ENCODE peak calls at places on chromosome 16, in four cellular contexts. R is RPMI8226, M is midbrain, I is activated gamma-delta T cell treated with Interleukin-2 at 50 U/mL for 16 hours. O is an unnamed sample.

GRCh38 chr16:48075398-48075797 is 80.4 kb downstream of the ABCC12 start:
- DNase-seq in R (no peak), M (no peak), I (no peak), O (no peak)

GRCh38 chr16:12186774-12187335 is 210.3 kb downstream of the SNX29 start:
- DNase-seq in R (no peak), M (no peak), I (no peak), O (no peak)

GRCh38 chr16:15650698-15651161 is 685 bp downstream of the NDE1 start:
- DNase-seq in R (peak), M (no peak), I (peak), O (peak)

GRCh38 chr16:81731636-81732035 is 47.5 kb upstream of the PLCG2 start:
- DNase-seq in R (no peak), M (no peak), I (no peak), O (no peak)

GRCh38 chr16:72425571-72426341 is 253.8 kb upstream of the PMFBP1 start:
- DNase-seq in R (no peak), M (peak), I (no peak), O (no peak)

GRCh38 chr16:48231675-48232214 is 12.4 kb upstream of the LONP2 start:
- DNase-seq in R (peak), M (peak), I (peak), O (peak)

GRCh38 chr16:47787695-47788094 is 326.6 kb downstream of the PHKB start:
- DNase-seq in R (peak), M (no peak), I (no peak), O (peak)

GRCh38 chr16:86802013-86802412 is 223.7 kb downstream of the FOXL1 start:
- DNase-seq in R (no peak), M (no peak), I (no peak), O (no peak)

GRCh38 chr16:67969286-67970039 is 1.0 kb upstream of the SLC12A4 start:
- DNase-seq in R (peak), M (no peak), I (no peak), O (peak)

GRCh38 chr16:18933501-18933900 is 7.3 kb upstream of the SMG1 start:
- DNase-seq in R (no peak), M (no peak), I (no peak), O (peak)

GRCh38 chr16:20181386-20181785 is 107.7 kb upstream of the GPR139 start:
- DNase-seq in R (no peak), M (no peak), I (no peak), O (no peak)

GRCh38 chr16:56609463-56609921 is 1.1 kb downstream of the MT2A start:
- DNase-seq in R (peak), M (peak), I (peak), O (peak)

GRCh38 chr16:51816929-51817328 is 665.9 kb upstream of the SALL1 start:
- DNase-seq in R (no peak), M (no peak), I (no peak), O (no peak)

GRCh38 chr16:84766978-84767773 is 52.6 kb upstream of the CRISPLD2 start:
- DNase-seq in R (no peak), M (no peak), I (no peak), O (no peak)

O was measured in endodermal cell.